ENCODE peak calls at places on chromosomes 2 and 18, in five cellular contexts. H is astrocyte of the spinal cord, E is GM12865, G is Peyer's patch, N is breast epithelium. S is an unnamed sample.

GRCh38 chr2:54613794-54614257 is 109.6 kb upstream of the EML6 start:
- DNase-seq in H (peak; percentile 82), E (no peak), G (no peak), N (no peak), S (no peak)

GRCh38 chr2:232779935-232780334 is 3.6 kb upstream of the KCNJ13 start:
- DNase-seq in H (peak; percentile 16), E (no peak), G (no peak), N (no peak), S (no peak)

GRCh38 chr18:2515908-2516625 is 55.2 kb downstream of the METTL4 start:
- DNase-seq in H (peak; percentile 91), E (peak; percentile 11), G (no peak), N (no peak), S (no peak)

GRCh38 chr2:67503066-67503795 is 106.1 kb downstream of the ETAA1 start:
- DNase-seq in H (peak; percentile 67), E (no peak), G (no peak), N (no peak), S (no peak)

GRCh38 chr2:135169900-135170753 is 118.0 kb downstream of the RAB3GAP1 start:
- DNase-seq in H (no peak), E (no peak), G (no peak), N (no peak), S (no peak)

GRCh38 chr2:9554841-9555337 is 741 bp downstream of the ADAM17 start:
- DNase-seq in H (peak; percentile 81), E (peak; percentile 76), G (no peak), N (no peak), S (no peak)

GRCh38 chr2:67626076-67626475 is 228.9 kb downstream of the ETAA1 start:
- DNase-seq in H (no peak), E (no peak), G (no peak), N (no peak), S (no peak)

GRCh38 chr2:239363946-239364637 is 36.7 kb downstream of the HDAC4 start:
- DNase-seq in H (no peak), E (no peak), G (no peak), N (peak; percentile 40), S (no peak)

GRCh38 chr2:202337133-202337532 is 39.0 kb upstream of the BMPR2 start:
- DNase-seq in H (no peak), E (no peak), G (no peak), N (no peak), S (no peak)

GRCh38 chr2:171963198-171963597 is 36.6 kb upstream of the METAP1D start:
- DNase-seq in H (no peak), E (peak; percentile 5), G (no peak), N (no peak), S (no peak)

GRCh38 chr2:203718087-203718486 is 11.6 kb downstream of the CD28 start:
- DNase-seq in H (peak; percentile 35), E (peak; percentile 83), G (no peak), N (no peak), S (no peak)

GRCh38 chr2:172285010-172285621 is 142.3 kb upstream of the ITGA6 start:
- DNase-seq in H (peak; percentile 81), E (no peak), G (no peak), N (no peak), S (no peak)

GRCh38 chr2:166784296-166784946 is 103.9 kb upstream of the XIRP2 start:
- DNase-seq in H (no peak), E (no peak), G (no peak), N (no peak), S (no peak)

GRCh38 chr2:43676322-43677050 is at the start of gene C1GALT1C1L:
- DNase-seq in H (peak; percentile 76), E (no peak), G (peak; percentile 68), N (peak; percentile 58), S (peak; percentile 74)

GRCh38 chr2:41959760-41960159 is 88.1 kb upstream of the PKDCC start:
- DNase-seq in H (no peak), E (no peak), G (no peak), N (no peak), S (no peak)

GRCh38 chr18:7147399-7147798 is 29.8 kb upstream of the LAMA1 start:
- DNase-seq in H (no peak), E (no peak), G (no peak), N (no peak), S (no peak)

GRCh38 chr2:207727256-207727655 is 15.8 kb downstream of the CCNYL1 start:
- DNase-seq in H (no peak), E (no peak), G (no peak), N (no peak), S (no peak)

GRCh38 chr2:9136997-9137819 is 69.4 kb upstream of the ASAP2 start:
- DNase-seq in H (no peak), E (no peak), G (peak; percentile 86), N (no peak), S (no peak)

GRCh38 chr2:241702155-241702404 is 241 bp downstream of the ING5 start:
- DNase-seq in H (peak; percentile 77), E (peak; percentile 92), G (no peak), N (no peak), S (no peak)

GRCh38 chr2:151070253-151070652 is 191.4 kb downstream of the RBM43 start:
- DNase-seq in H (no peak), E (no peak), G (no peak), N (no peak), S (no peak)

GRCh38 chr2:68912732-68913131 is 40.0 kb downstream of the GKN2 start:
- DNase-seq in H (no peak), E (no peak), G (no peak), N (no peak), S (no peak)

DNA sequence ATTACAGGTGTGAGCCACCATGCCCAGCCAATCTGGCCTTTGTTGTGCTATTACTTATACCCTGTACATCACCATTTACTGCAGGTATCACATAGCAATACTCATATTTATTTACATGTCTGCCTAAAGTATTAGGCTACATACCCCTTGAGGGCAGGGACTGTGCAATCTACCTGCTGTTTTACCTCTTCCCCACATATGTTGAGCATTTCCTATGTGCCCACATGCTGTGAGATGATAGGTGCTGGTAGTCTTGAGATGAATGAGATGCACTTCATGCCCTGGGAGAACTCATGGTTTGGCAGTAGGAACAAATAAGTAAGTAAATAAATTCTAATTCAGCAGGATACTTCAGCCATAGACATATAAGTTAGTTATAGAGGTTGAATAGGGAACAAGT is 59.2 kb downstream of the TTC39C start:
- DNase-seq in H (no peak), E (no peak), G (no peak), N (no peak), S (no peak)
- H3K4me3 ChIP-seq in H (no peak overlapping the region), E (no peak overlapping the region), G (no peak overlapping the region), N (no peak overlapping the region), S (no peak overlapping the region)

GRCh38 chr18:75200644-75201272 is 8.2 kb downstream of the PTGR3 start:
- DNase-seq in H (peak; percentile 28), E (no peak), G (no peak), N (no peak), S (no peak)
- H3K4me3 ChIP-seq in H (no peak overlapping the region), E (no peak overlapping the region), G (no peak overlapping the region), N (no peak overlapping the region), S (no peak overlapping the region)

DNA sequence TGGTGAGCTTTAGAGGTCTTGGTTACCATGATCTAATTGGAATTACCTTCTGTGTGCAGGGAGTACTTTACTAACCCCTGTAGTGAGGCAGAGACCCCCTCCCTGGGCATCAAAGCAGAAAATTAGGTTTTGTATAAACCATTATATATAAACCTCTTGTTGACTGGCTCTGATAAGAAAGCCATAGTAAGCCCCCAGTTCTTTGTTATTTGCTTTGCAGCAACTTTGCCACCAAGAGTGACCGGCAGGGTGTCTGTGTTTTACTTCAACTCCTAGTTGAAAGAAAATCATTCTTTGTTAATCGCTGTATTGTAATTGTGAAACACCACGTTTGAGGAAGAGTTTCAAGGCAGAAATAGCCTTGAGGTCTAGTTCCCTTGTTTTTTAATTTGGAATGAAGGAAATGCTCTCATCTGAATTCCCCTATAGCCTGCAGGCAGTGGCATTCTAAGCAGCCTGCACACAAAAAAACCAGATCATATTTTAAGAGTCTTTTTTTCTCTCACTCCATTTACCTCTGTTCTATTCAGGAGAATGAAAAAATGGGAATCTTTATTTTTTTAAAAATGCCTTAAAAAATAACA is 337.9 kb downstream of the SLC4A3 start:
- DNase-seq in H (no peak), E (no peak), G (no peak), N (no peak), S (no peak)
- H3K4me3 ChIP-seq in H (no peak overlapping the region), E (no peak overlapping the region), G (no peak overlapping the region), N (no peak overlapping the region), S (no peak overlapping the region)

GRCh38 chr18:80175451-80176235 is 66.6 kb downstream of the ADNP2 start:
- DNase-seq in H (peak; percentile 57), E (no peak), G (no peak), N (no peak), S (peak; percentile 51)
- H3K4me3 ChIP-seq in H (no peak overlapping the region), E (no peak overlapping the region), G (no peak overlapping the region), N (no peak overlapping the region), S (no peak overlapping the region)

DNA sequence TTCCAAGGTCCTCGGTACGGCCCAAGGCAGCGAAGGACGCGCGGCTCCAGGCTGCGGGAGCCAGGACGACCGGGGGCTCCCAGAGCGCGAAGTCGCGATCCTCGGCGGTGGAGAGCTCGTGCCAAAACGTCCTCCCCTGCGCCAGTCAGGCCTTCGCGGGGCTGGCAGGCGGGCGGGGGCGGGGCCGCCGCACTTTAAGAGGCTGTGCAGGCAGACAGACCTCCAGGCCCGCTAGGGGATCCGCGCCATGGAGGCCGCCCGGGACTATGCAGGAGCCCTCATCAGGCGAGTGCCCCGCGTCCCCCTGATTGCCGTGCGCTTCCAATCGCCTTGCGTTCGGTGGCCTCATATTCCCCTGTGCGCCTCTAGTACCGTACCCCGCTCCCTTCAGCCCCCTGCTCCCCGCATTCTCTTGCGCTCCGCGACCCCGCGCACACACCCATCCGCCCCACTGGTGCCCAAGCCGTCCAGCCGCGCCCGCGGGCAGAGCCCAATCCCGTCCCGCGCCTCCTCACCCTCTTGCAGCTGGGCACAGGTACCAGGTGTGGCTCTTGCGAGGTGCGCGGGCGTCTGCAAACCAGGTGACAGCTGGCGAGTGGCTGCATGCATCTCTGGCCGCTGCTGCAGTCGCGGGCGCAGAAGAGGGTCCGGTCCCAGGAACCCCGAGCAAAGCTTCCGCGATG is at the start of gene CIDEA:
- DNase-seq in H (no peak), E (no peak), G (no peak), N (no peak), S (no peak)
- H3K4me3 ChIP-seq in H (peak within 1 kb of the TSS; percentile 5), E (no peak within 1 kb of the TSS), G (no peak within 1 kb of the TSS), N (peak within 1 kb of the TSS; percentile 61), S (no peak within 1 kb of the TSS)